ENCODE peak calls at places on chromosome 11, in ten cellular contexts. One of them, this sample, is unnamed. For H3K9me3, the result is how much of the 10 kb centered on the place peaks cover.

GRCh38 chr11:93330446-93330984 is at the start of gene DEUP1:
- DNase-seq in osteoblast: peak
- DNase-seq in A549: no peak
- DNase-seq in fibroblast of lung: peak
- DNase-seq in trophoblast cell: peak
- DNase-seq in IMR-90: no peak
- DNase-seq in K562: peak
- DNase-seq in OCI-LY7: no peak
- DNase-seq in neuronal stem cell: peak
- DNase-seq in mesenchymal stem cell: peak
- DNase-seq in this sample: no peak

GRCh38 chr11:107581147-107581546 is 9.8 kb upstream of the ELMOD1 start:
- DNase-seq in osteoblast: no peak
- DNase-seq in A549: no peak
- DNase-seq in fibroblast of lung: no peak
- DNase-seq in trophoblast cell: no peak
- DNase-seq in IMR-90: no peak
- DNase-seq in K562: no peak
- DNase-seq in OCI-LY7: no peak
- DNase-seq in neuronal stem cell: no peak
- DNase-seq in mesenchymal stem cell: no peak
- DNase-seq in this sample: no peak

GRCh38 chr11:12330491-12331231 is 46.7 kb upstream of the PARVA start:
- DNase-seq in osteoblast: no peak
- DNase-seq in A549: no peak
- DNase-seq in fibroblast of lung: peak
- DNase-seq in trophoblast cell: no peak
- DNase-seq in IMR-90: peak
- DNase-seq in K562: no peak
- DNase-seq in OCI-LY7: no peak
- DNase-seq in neuronal stem cell: peak
- DNase-seq in mesenchymal stem cell: peak
- DNase-seq in this sample: peak

GRCh38 chr11:35617687-35618496 is at the start of gene FJX1:
- DNase-seq in osteoblast: peak
- DNase-seq in A549: peak
- DNase-seq in fibroblast of lung: peak
- DNase-seq in trophoblast cell: peak
- DNase-seq in IMR-90: peak
- DNase-seq in K562: peak
- DNase-seq in OCI-LY7: no peak
- DNase-seq in neuronal stem cell: peak
- DNase-seq in mesenchymal stem cell: peak
- DNase-seq in this sample: no peak

GRCh38 chr11:108654994-108655631 is 9.8 kb upstream of the DDX10 start:
- DNase-seq in osteoblast: peak
- DNase-seq in A549: peak
- DNase-seq in fibroblast of lung: peak
- DNase-seq in trophoblast cell: peak
- DNase-seq in IMR-90: peak
- DNase-seq in K562: peak
- DNase-seq in OCI-LY7: peak
- DNase-seq in neuronal stem cell: no peak
- DNase-seq in mesenchymal stem cell: peak
- DNase-seq in this sample: peak

GRCh38 chr11:79678780-79679468 is 238.1 kb upstream of the TENM4 start:
- DNase-seq in osteoblast: no peak
- DNase-seq in A549: no peak
- DNase-seq in fibroblast of lung: no peak
- DNase-seq in trophoblast cell: no peak
- DNase-seq in IMR-90: no peak
- DNase-seq in K562: no peak
- DNase-seq in OCI-LY7: no peak
- DNase-seq in neuronal stem cell: no peak
- DNase-seq in mesenchymal stem cell: no peak
- DNase-seq in this sample: no peak

GRCh38 chr11:10669258-10670033 is 24.1 kb downstream of the IRAG1 start:
- DNase-seq in osteoblast: no peak
- DNase-seq in A549: peak
- DNase-seq in fibroblast of lung: peak
- DNase-seq in trophoblast cell: peak
- DNase-seq in IMR-90: peak
- DNase-seq in K562: no peak
- DNase-seq in OCI-LY7: no peak
- DNase-seq in neuronal stem cell: no peak
- DNase-seq in mesenchymal stem cell: peak
- DNase-seq in this sample: no peak

GRCh38 chr11:130070109-130070828 is 575 bp downstream of the APLP2 start:
- DNase-seq in osteoblast: peak
- DNase-seq in A549: no peak
- DNase-seq in fibroblast of lung: peak
- DNase-seq in trophoblast cell: peak
- DNase-seq in IMR-90: peak
- DNase-seq in K562: peak
- DNase-seq in OCI-LY7: peak
- DNase-seq in neuronal stem cell: no peak
- DNase-seq in mesenchymal stem cell: peak
- DNase-seq in this sample: peak

GRCh38 chr11:6615046-6615445 is 3.0 kb upstream of the TAF10 start:
- DNase-seq in osteoblast: no peak
- DNase-seq in A549: no peak
- DNase-seq in fibroblast of lung: no peak
- DNase-seq in trophoblast cell: no peak
- DNase-seq in IMR-90: no peak
- DNase-seq in K562: no peak
- DNase-seq in OCI-LY7: no peak
- DNase-seq in neuronal stem cell: no peak
- DNase-seq in mesenchymal stem cell: no peak
- DNase-seq in this sample: no peak

GRCh38 chr11:70471254-70471653 is 72.9 kb downstream of the CTTN start:
- DNase-seq in osteoblast: peak
- DNase-seq in A549: peak
- DNase-seq in fibroblast of lung: peak
- DNase-seq in trophoblast cell: peak
- DNase-seq in IMR-90: no peak
- DNase-seq in K562: peak
- DNase-seq in OCI-LY7: peak
- DNase-seq in neuronal stem cell: peak
- DNase-seq in mesenchymal stem cell: peak
- DNase-seq in this sample: peak

GRCh38 chr11:66459138-66459778 is 7.4 kb upstream of the PELI3 start:
- DNase-seq in osteoblast: no peak
- DNase-seq in A549: no peak
- DNase-seq in fibroblast of lung: no peak
- DNase-seq in trophoblast cell: no peak
- DNase-seq in IMR-90: no peak
- DNase-seq in K562: no peak
- DNase-seq in OCI-LY7: peak
- DNase-seq in neuronal stem cell: no peak
- DNase-seq in mesenchymal stem cell: peak
- DNase-seq in this sample: peak

GRCh38 chr11:110000045-110000502 is 93.1 kb upstream of the ZC3H12C start:
- DNase-seq in osteoblast: peak
- DNase-seq in A549: peak
- DNase-seq in fibroblast of lung: peak
- DNase-seq in trophoblast cell: peak
- DNase-seq in IMR-90: peak
- DNase-seq in K562: peak
- DNase-seq in OCI-LY7: peak
- DNase-seq in neuronal stem cell: no peak
- DNase-seq in mesenchymal stem cell: peak
- DNase-seq in this sample: peak

GRCh38 chr11:35006389-35007128 is 90.1 kb downstream of the PDHX start:
- DNase-seq in osteoblast: no peak
- DNase-seq in A549: no peak
- DNase-seq in fibroblast of lung: no peak
- DNase-seq in trophoblast cell: peak
- DNase-seq in IMR-90: peak
- DNase-seq in K562: no peak
- DNase-seq in OCI-LY7: peak
- DNase-seq in neuronal stem cell: no peak
- DNase-seq in mesenchymal stem cell: no peak
- DNase-seq in this sample: no peak

DNA sequence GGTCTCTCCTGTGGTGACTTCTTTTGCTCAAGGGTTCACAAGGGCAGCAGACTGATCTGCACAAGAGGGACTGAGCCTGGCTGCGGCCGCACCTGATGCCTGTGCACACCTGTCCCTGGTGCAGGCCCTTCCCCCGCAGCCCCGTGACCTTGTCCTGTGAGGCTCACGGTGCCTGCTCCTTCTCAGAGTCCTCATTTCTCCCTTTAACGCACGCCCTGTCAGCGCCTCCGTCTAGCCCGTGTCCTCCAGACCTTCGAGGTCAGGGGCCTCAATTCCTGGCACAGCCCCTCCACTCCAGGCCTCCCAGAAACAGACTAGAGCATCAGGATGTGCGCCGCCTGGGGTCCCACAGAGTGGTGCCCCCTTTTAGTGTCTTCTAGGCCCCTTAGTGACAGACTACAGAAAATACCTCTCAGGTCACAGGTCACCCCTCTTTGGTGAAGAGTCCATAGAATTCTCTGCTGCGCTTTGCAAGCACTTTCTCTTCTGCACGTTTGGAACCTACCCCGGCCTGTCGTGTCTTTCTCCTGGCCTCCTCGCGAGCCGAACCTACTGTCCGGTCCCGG is 1.0 kb upstream of the DRD4 start:
- DNase-seq in osteoblast: peak
- DNase-seq in A549: no peak
- DNase-seq in fibroblast of lung: no peak
- DNase-seq in trophoblast cell: no peak
- DNase-seq in IMR-90: no peak
- DNase-seq in K562: no peak
- DNase-seq in OCI-LY7: no peak
- DNase-seq in neuronal stem cell: no peak
- DNase-seq in mesenchymal stem cell: no peak
- DNase-seq in this sample: no peak
- H3K4me2 ChIP-seq in osteoblast: no peak
- H3K4me2 ChIP-seq in A549: no peak
- H3K4me2 ChIP-seq in fibroblast of lung: no peak
- H3K4me2 ChIP-seq in trophoblast cell: no peak
- H3K4me2 ChIP-seq in IMR-90: no peak
- H3K4me2 ChIP-seq in K562: no peak
- H3K4me2 ChIP-seq in OCI-LY7: no peak
- H3K4me2 ChIP-seq in neuronal stem cell: peak
- H3K4me2 ChIP-seq in mesenchymal stem cell: no peak
- H3K4me2 ChIP-seq in this sample: no peak

GRCh38 chr11:91967018-91967715 is 257.5 kb upstream of the FAT3 start:
- DNase-seq in osteoblast: no peak
- DNase-seq in A549: no peak
- DNase-seq in fibroblast of lung: peak
- DNase-seq in trophoblast cell: no peak
- DNase-seq in IMR-90: no peak
- DNase-seq in K562: no peak
- DNase-seq in OCI-LY7: no peak
- DNase-seq in neuronal stem cell: no peak
- DNase-seq in mesenchymal stem cell: no peak
- DNase-seq in this sample: no peak
- H3K9me3 ChIP-seq in osteoblast: under half
- H3K9me3 ChIP-seq in A549: under half
- H3K9me3 ChIP-seq in fibroblast of lung: under half
- H3K9me3 ChIP-seq in trophoblast cell: under half
- H3K9me3 ChIP-seq in IMR-90: under half
- H3K9me3 ChIP-seq in K562: under half
- H3K9me3 ChIP-seq in OCI-LY7: under half
- H3K9me3 ChIP-seq in neuronal stem cell: under half
- H3K9me3 ChIP-seq in mesenchymal stem cell: under half
- H3K9me3 ChIP-seq in this sample: half or more

GRCh38 chr11:877565-877964 is 33.0 kb downstream of the CHID1 start:
- DNase-seq in osteoblast: no peak
- DNase-seq in A549: peak
- DNase-seq in fibroblast of lung: no peak
- DNase-seq in trophoblast cell: peak
- DNase-seq in IMR-90: no peak
- DNase-seq in K562: peak
- DNase-seq in OCI-LY7: peak
- DNase-seq in neuronal stem cell: no peak
- DNase-seq in mesenchymal stem cell: no peak
- DNase-seq in this sample: peak
- H3K4me2 ChIP-seq in osteoblast: no peak
- H3K4me2 ChIP-seq in A549: no peak
- H3K4me2 ChIP-seq in fibroblast of lung: no peak
- H3K4me2 ChIP-seq in trophoblast cell: no peak
- H3K4me2 ChIP-seq in IMR-90: no peak
- H3K4me2 ChIP-seq in K562: no peak
- H3K4me2 ChIP-seq in OCI-LY7: no peak
- H3K4me2 ChIP-seq in neuronal stem cell: no peak
- H3K4me2 ChIP-seq in mesenchymal stem cell: no peak
- H3K4me2 ChIP-seq in this sample: no peak

GRCh38 chr11:126943319-126943718 is 57.3 kb downstream of the KIRREL3 start:
- DNase-seq in osteoblast: no peak
- DNase-seq in A549: no peak
- DNase-seq in fibroblast of lung: no peak
- DNase-seq in trophoblast cell: no peak
- DNase-seq in IMR-90: no peak
- DNase-seq in K562: no peak
- DNase-seq in OCI-LY7: no peak
- DNase-seq in neuronal stem cell: no peak
- DNase-seq in mesenchymal stem cell: no peak
- DNase-seq in this sample: no peak

GRCh38 chr11:126942146-126942545 is 58.4 kb downstream of the KIRREL3 start:
- DNase-seq in osteoblast: no peak
- DNase-seq in A549: no peak
- DNase-seq in fibroblast of lung: no peak
- DNase-seq in trophoblast cell: no peak
- DNase-seq in IMR-90: no peak
- DNase-seq in K562: no peak
- DNase-seq in OCI-LY7: no peak
- DNase-seq in neuronal stem cell: no peak
- DNase-seq in mesenchymal stem cell: no peak
- DNase-seq in this sample: no peak

GRCh38 chr11:126938718-126939117 is 61.9 kb downstream of the KIRREL3 start:
- DNase-seq in osteoblast: no peak
- DNase-seq in A549: no peak
- DNase-seq in fibroblast of lung: no peak
- DNase-seq in trophoblast cell: no peak
- DNase-seq in IMR-90: no peak
- DNase-seq in K562: no peak
- DNase-seq in OCI-LY7: no peak
- DNase-seq in neuronal stem cell: no peak
- DNase-seq in mesenchymal stem cell: no peak
- DNase-seq in this sample: no peak

GRCh38 chr11:126945319-126945718 is 55.3 kb downstream of the KIRREL3 start:
- DNase-seq in osteoblast: no peak
- DNase-seq in A549: no peak
- DNase-seq in fibroblast of lung: no peak
- DNase-seq in trophoblast cell: peak
- DNase-seq in IMR-90: no peak
- DNase-seq in K562: no peak
- DNase-seq in OCI-LY7: no peak
- DNase-seq in neuronal stem cell: no peak
- DNase-seq in mesenchymal stem cell: no peak
- DNase-seq in this sample: no peak

DNA sequence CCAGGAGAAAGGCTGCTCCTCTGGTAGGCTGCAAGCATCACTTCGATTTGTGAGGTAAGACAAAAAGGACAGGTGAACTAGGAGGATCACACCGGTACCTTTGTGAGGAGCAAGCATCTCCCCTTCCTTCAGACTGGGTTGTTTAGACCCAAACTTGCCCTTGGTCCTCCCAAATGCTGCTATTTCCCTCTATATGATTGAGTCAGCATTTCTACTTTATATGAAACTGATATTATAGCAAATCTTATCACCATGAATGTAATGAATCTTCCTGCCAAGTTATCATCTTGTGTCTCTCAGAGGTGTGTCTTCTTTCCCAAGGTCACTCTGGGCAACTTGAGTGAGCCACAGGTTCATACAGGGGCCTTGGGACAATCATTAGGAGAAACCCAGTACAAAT is 61.0 kb downstream of the KIRREL3 start:
- DNase-seq in osteoblast: no peak
- DNase-seq in A549: no peak
- DNase-seq in fibroblast of lung: no peak
- DNase-seq in trophoblast cell: no peak
- DNase-seq in IMR-90: no peak
- DNase-seq in K562: no peak
- DNase-seq in OCI-LY7: no peak
- DNase-seq in neuronal stem cell: no peak
- DNase-seq in mesenchymal stem cell: no peak
- DNase-seq in this sample: no peak
- H3K9me3 ChIP-seq in osteoblast: under half
- H3K9me3 ChIP-seq in A549: under half
- H3K9me3 ChIP-seq in fibroblast of lung: under half
- H3K9me3 ChIP-seq in trophoblast cell: under half
- H3K9me3 ChIP-seq in IMR-90: under half
- H3K9me3 ChIP-seq in K562: under half
- H3K9me3 ChIP-seq in OCI-LY7: under half
- H3K9me3 ChIP-seq in neuronal stem cell: under half
- H3K9me3 ChIP-seq in mesenchymal stem cell: under half
- H3K9me3 ChIP-seq in this sample: under half